ENCODE peak calls at places on chromosome 4, in five cellular contexts. S, K, I, P and J are unnamed samples.

GRCh38 chr4:184329235-184330007 is 111.7 kb upstream of the ENPP6 start:
- DNase-seq in I (peak), S (no peak), K (no peak), P (no peak), J (no peak)

GRCh38 chr4:10102981-10103330 is 13.6 kb downstream of the WDR1 start:
- DNase-seq in P (no peak), S (no peak), I (no peak), K (no peak), J (no peak)

GRCh38 chr4:27123050-27123768 is 262.6 kb downstream of the STIM2 start:
- DNase-seq in I (no peak), K (no peak), S (no peak), P (no peak), J (no peak)

GRCh38 chr4:75547647-75548387 is 8.0 kb upstream of the ODAPH start:
- DNase-seq in P (peak), S (no peak), K (peak), I (peak), J (no peak)

GRCh38 chr4:3302786-3303444 is 10.1 kb downstream of the RGS12 start:
- DNase-seq in K (no peak), I (no peak), S (no peak), P (peak), J (no peak)

GRCh38 chr4:185112104-185112503 is 31.0 kb upstream of the SLC25A4 start:
- DNase-seq in S (peak), I (peak), P (no peak), K (peak), J (no peak)

GRCh38 chr4:1471443-1472147 is 65.4 kb upstream of the NKX1-1 start:
- DNase-seq in I (no peak), S (no peak), P (no peak), K (no peak), J (peak)

GRCh38 chr4:8770518-8771257 is 101.0 kb downstream of the HMX1 start:
- DNase-seq in I (no peak), K (no peak), S (no peak), P (no peak), J (no peak)

GRCh38 chr4:142960867-142961644 is 115.0 kb upstream of the INPP4B start:
- DNase-seq in I (no peak), P (no peak), S (no peak), K (no peak), J (no peak)

GRCh38 chr4:83285022-83285387 is 407 bp upstream of the COQ2 start:
- DNase-seq in I (peak), P (peak), S (peak), K (no peak), J (no peak)

GRCh38 chr4:133638702-133639101 is 489.6 kb downstream of the PCDH10 start:
- DNase-seq in K (no peak), I (no peak), P (no peak), S (no peak), J (no peak)

GRCh38 chr4:133641191-133641590 is 492.1 kb downstream of the PCDH10 start:
- DNase-seq in I (no peak), P (no peak), K (no peak), S (no peak), J (no peak)

GRCh38 chr4:133637161-133637560 is 488.1 kb downstream of the PCDH10 start:
- DNase-seq in P (no peak), K (no peak), I (no peak), S (no peak), J (no peak)
- TF ChIP-seq CTCF in P (no peak), K (no peak), I (no peak), S (no peak), J (no peak)

GRCh38 chr4:23932935-23933334 is 43.1 kb upstream of the PPARGC1A start:
- DNase-seq in P (no peak), S (no peak), K (no peak), I (peak), J (no peak)
- TF ChIP-seq CTCF in P (no peak), S (peak), K (peak), I (no peak), J (no peak)

DNA sequence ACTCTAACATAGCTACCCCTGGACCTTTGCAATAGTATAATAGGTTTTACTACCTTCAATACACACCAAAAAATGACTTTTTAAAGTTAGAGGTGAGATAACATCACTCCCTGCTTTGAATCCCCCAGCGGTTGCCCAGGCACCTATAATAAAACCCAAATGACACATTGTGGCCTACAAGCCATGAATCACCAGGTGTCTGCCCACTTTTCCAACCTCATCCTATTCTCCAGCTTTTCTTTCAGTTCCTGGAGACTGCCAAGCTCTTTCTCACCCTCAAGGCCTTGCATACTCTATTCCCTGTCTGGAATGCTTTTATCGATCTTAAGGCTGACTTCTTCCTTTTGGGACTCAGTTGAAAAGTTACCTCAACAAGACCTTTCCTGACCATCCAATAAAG is 16.4 kb upstream of the PRSS48 start:
- DNase-seq in I (peak), K (no peak), S (peak), P (no peak), J (no peak)
- TF ChIP-seq CTCF in I (no peak), K (no peak), S (no peak), P (no peak), J (no peak)

GRCh38 chr4:165170819-165171218 is 36.5 kb upstream of the KLHL2 start:
- DNase-seq in K (no peak), S (no peak), P (no peak), I (no peak), J (no peak)
- TF ChIP-seq CTCF in K (no peak), S (no peak), P (no peak), I (no peak), J (no peak)

DNA sequence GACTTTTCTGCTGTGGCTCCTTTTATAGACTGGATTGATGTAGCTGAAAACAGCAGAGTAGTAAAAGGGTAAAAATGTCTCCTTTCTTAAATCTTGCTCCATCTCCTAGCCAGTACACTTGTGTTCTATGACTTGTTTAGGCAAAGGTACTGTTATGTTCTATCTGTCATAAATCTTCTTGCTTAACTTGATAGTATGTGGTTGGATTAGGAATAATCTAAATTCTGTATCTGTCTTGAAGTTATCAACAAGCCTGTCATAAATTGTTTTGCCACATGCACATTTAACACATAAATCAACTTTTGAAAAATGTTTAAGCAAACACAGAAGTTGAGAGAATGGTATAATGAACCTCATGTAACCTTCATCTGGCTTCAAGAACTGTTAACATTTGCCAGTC is 157.0 kb downstream of the FRAS1 start:
- DNase-seq in I (no peak), P (no peak), K (no peak), S (no peak), J (no peak)
- TF ChIP-seq CTCF in I (no peak), P (no peak), K (no peak), S (no peak), J (no peak)